ENCODE peak calls at places on chromosomes 5 and 9, in six cellular contexts. A is H1, N is SK-N-SH, S is K562, J is GM12878, E is HepG2. Q is an unnamed sample.

GRCh38 chr9:112705773-112706427 is 12.0 kb downstream of the INIP start:
- DNase-seq in A (no peak), N (peak; percentile 14), S (no peak), J (no peak), E (peak; percentile 40), Q (no peak)

GRCh38 chr5:65262590-65263189 is 219.0 kb downstream of the ADAMTS6 start:
- DNase-seq in A (no peak), N (no peak), S (peak; percentile 16), J (no peak), E (no peak), Q (no peak)

GRCh38 chr9:90296539-90296938 is 346.1 kb downstream of the DIRAS2 start:
- DNase-seq in A (no peak), N (no peak), S (no peak), J (no peak), E (no peak), Q (no peak)

GRCh38 chr5:100424017-100424416 is 111.2 kb upstream of the FAM174A start:
- DNase-seq in A (no peak), N (no peak), S (peak; percentile 8), J (no peak), E (no peak), Q (no peak)

GRCh38 chr5:68883441-68883840 is 210.4 kb upstream of the SLC30A5 start:
- DNase-seq in A (no peak), N (no peak), S (no peak), J (no peak), E (no peak), Q (no peak)

GRCh38 chr5:31887556-31887955 is 248.6 kb downstream of the PDZD2 start:
- DNase-seq in A (no peak), N (no peak), S (no peak), J (no peak), E (no peak), Q (no peak)

GRCh38 chr9:134234001-134234660 is 69.8 kb upstream of the RNU6ATAC start:
- DNase-seq in A (no peak), N (no peak), S (no peak), J (no peak), E (no peak), Q (no peak)

GRCh38 chr9:14415947-14416346 is 102.0 kb upstream of the NFIB start:
- DNase-seq in A (no peak), N (no peak), S (no peak), J (no peak), E (no peak), Q (no peak)

GRCh38 chr9:37217141-37217540 is 96.8 kb downstream of the ZCCHC7 start:
- DNase-seq in A (no peak), N (no peak), S (no peak), J (no peak), E (no peak), Q (no peak)

GRCh38 chr9:37210737-37211523 is 90.6 kb downstream of the ZCCHC7 start:
- DNase-seq in A (no peak), N (no peak), S (no peak), J (no peak), E (no peak), Q (no peak)

GRCh38 chr9:37209431-37210386 is 89.3 kb downstream of the ZCCHC7 start:
- DNase-seq in A (no peak), N (no peak), S (peak; percentile 30), J (no peak), E (peak; percentile 9), Q (no peak)

GRCh38 chr9:37215456-37216229 is 95.3 kb downstream of the ZCCHC7 start:
- DNase-seq in A (no peak), N (no peak), S (no peak), J (no peak), E (no peak), Q (no peak)

GRCh38 chr9:37212435-37212834 is 92.1 kb downstream of the ZCCHC7 start:
- DNase-seq in A (no peak), N (no peak), S (no peak), J (no peak), E (no peak), Q (no peak)
- TF ChIP-seq GABPA in A (no peak), N (no peak), S (no peak), J (no peak), E (no peak), Q (no peak)

GRCh38 chr9:127664324-127664677 is 42.5 kb upstream of the CFAP157 start:
- DNase-seq in A (no peak), N (no peak), S (no peak), J (no peak), E (no peak), Q (no peak)

GRCh38 chr9:127660886-127661285 is 45.9 kb upstream of the CFAP157 start:
- DNase-seq in A (no peak), N (no peak), S (no peak), J (no peak), E (no peak), Q (no peak)

GRCh38 chr9:127662617-127663016 is 44.2 kb upstream of the CFAP157 start:
- DNase-seq in A (no peak), N (no peak), S (no peak), J (no peak), E (no peak), Q (no peak)

GRCh38 chr9:127658431-127658830 is 46.4 kb downstream of the STXBP1 start:
- DNase-seq in A (no peak), N (no peak), S (no peak), J (no peak), E (no peak), Q (no peak)

GRCh38 chr9:127661342-127661741 is 45.4 kb upstream of the CFAP157 start:
- DNase-seq in A (no peak), N (peak; percentile 70), S (no peak), J (no peak), E (no peak), Q (no peak)
- TF ChIP-seq POLR2AphosphoS5 in A (no peak), N (no peak), S (no peak), J (no peak), E (no peak), Q (no peak)

GRCh38 chr5:88786789-88787188 is 96.2 kb downstream of the MEF2C start:
- DNase-seq in A (no peak), N (no peak), S (no peak), J (no peak), E (no peak), Q (no peak)

GRCh38 chr5:88785396-88786216 is 97.4 kb downstream of the MEF2C start:
- DNase-seq in A (no peak), N (no peak), S (no peak), J (peak; percentile 43), E (no peak), Q (no peak)

GRCh38 chr5:88792144-88792840 is 90.7 kb downstream of the MEF2C start:
- DNase-seq in A (no peak), N (no peak), S (no peak), J (no peak), E (no peak), Q (no peak)

GRCh38 chr5:88786217-88786560 is 96.8 kb downstream of the MEF2C start:
- DNase-seq in A (no peak), N (no peak), S (no peak), J (no peak), E (no peak), Q (no peak)

GRCh38 chr5:88787856-88788255 is 95.1 kb downstream of the MEF2C start:
- DNase-seq in A (no peak), N (no peak), S (no peak), J (no peak), E (no peak), Q (no peak)
- TF ChIP-seq GABPA in A (no peak), N (no peak), S (no peak), J (no peak), E (no peak), Q (no peak)

GRCh38 chr5:59276277-59276647 is 617.3 kb downstream of the PDE4D start:
- DNase-seq in A (no peak), N (no peak), S (no peak), J (no peak), E (no peak), Q (no peak)

GRCh38 chr5:59275537-59276276 is 617.8 kb downstream of the PDE4D start:
- DNase-seq in A (no peak), N (no peak), S (no peak), J (no peak), E (no peak), Q (no peak)

GRCh38 chr5:59275170-59275536 is 618.4 kb downstream of the PDE4D start:
- DNase-seq in A (no peak), N (no peak), S (no peak), J (no peak), E (no peak), Q (no peak)

GRCh38 chr5:59274130-59274529 is 619.4 kb downstream of the PDE4D start:
- DNase-seq in A (no peak), N (no peak), S (no peak), J (no peak), E (no peak), Q (no peak)

GRCh38 chr5:59276886-59277514 is 616.5 kb downstream of the PDE4D start:
- DNase-seq in A (no peak), N (no peak), S (no peak), J (no peak), E (no peak), Q (no peak)
- TF ChIP-seq POLR2AphosphoS5 in A (no peak), N (no peak), S (no peak), J (no peak), E (no peak), Q (no peak)

GRCh38 chr5:52825826-52826225 is 38.1 kb downstream of the ITGA1 start:
- DNase-seq in A (no peak), N (no peak), S (no peak), J (peak; percentile 13), E (no peak), Q (no peak)
- TF ChIP-seq GABPA in A (no peak), N (no peak), S (no peak), J (no peak), E (no peak), Q (no peak)